ENCODE peak calls at places on chromosomes 13 and 19, in four cellular contexts. V is NCI-H748 treated with DMSO at 0.1 percent for 48 hours, N is midbrain, G is type B pancreatic cell. W is an unnamed sample.

GRCh38 chr13:51020600-51020999 is 90.5 kb downstream of the C13orf42 start:
- DNase-seq in V (no peak), N (no peak), G (no peak), W (no peak)

GRCh38 chr19:1171755-1172352 is 2.2 kb downstream of the SBNO2 start:
- DNase-seq in V (no peak), N (no peak), G (no peak), W (peak)

GRCh38 chr19:43596842-43597461 is 557 bp downstream of the ZNF576 start:
- DNase-seq in V (no peak), N (no peak), G (no peak), W (no peak)

GRCh38 chr13:113820813-113821651 is 42.8 kb downstream of the GAS6 start:
- DNase-seq in V (no peak), N (peak), G (no peak), W (peak)

GRCh38 chr19:41646589-41647204 is 19.8 kb upstream of the CEACAM4 start:
- DNase-seq in V (no peak), N (no peak), G (no peak), W (peak)

GRCh38 chr13:44307255-44307654 is 66.4 kb upstream of the SERP2 start:
- DNase-seq in V (no peak), N (no peak), G (no peak), W (no peak)

GRCh38 chr19:54648129-54648528 is 14.7 kb upstream of the LILRB4 start:
- DNase-seq in V (no peak), N (no peak), G (no peak), W (no peak)

GRCh38 chr13:47166341-47166740 is 269.5 kb upstream of the HTR2A start:
- DNase-seq in V (no peak), N (no peak), G (no peak), W (no peak)

GRCh38 chr19:13042443-13043130 is 47.3 kb downstream of the NFIX start:
- DNase-seq in V (no peak), N (no peak), G (no peak), W (peak)

GRCh38 chr19:49921871-49922755 is 6.9 kb upstream of the ATF5 start:
- DNase-seq in V (no peak), N (no peak), G (no peak), W (peak)

GRCh38 chr19:4744451-4745170 is 21.0 kb upstream of the DPP9 start:
- DNase-seq in V (no peak), N (peak), G (no peak), W (peak)

GRCh38 chr19:6238643-6239281 is 41.0 kb downstream of the MLLT1 start:
- DNase-seq in V (no peak), N (peak), G (no peak), W (peak)

GRCh38 chr13:30142502-30143211 is 164.7 kb downstream of the KATNAL1 start:
- DNase-seq in V (no peak), N (no peak), G (no peak), W (peak)

GRCh38 chr19:17357078-17357666 is 19.8 kb downstream of the GTPBP3 start:
- DNase-seq in V (no peak), N (no peak), G (no peak), W (peak)

GRCh38 chr19:13008926-13009787 is 13.9 kb downstream of the NFIX start:
- DNase-seq in V (no peak), N (no peak), G (no peak), W (no peak)

GRCh38 chr19:56162258-56162657 is 13.6 kb upstream of the GALP start:
- DNase-seq in V (no peak), N (no peak), G (no peak), W (peak)

GRCh38 chr13:53170910-53171309 is 142.3 kb downstream of the OLFM4 start:
- DNase-seq in V (no peak), N (no peak), G (no peak), W (no peak)

GRCh38 chr13:102784501-102784900 is 10.9 kb upstream of the TEX30 start:
- DNase-seq in V (no peak), N (no peak), G (no peak), W (no peak)

GRCh38 chr13:43865892-43866291 is 13.6 kb downstream of the CCDC122 start:
- DNase-seq in V (no peak), N (no peak), G (no peak), W (peak)

GRCh38 chr19:38400361-38400760 is 2.5 kb upstream of the FAM98C start:
- DNase-seq in V (no peak), N (no peak), G (no peak), W (no peak)

GRCh38 chr13:33321686-33322473 is 36.3 kb upstream of the STARD13 start:
- DNase-seq in V (no peak), N (peak), G (no peak), W (peak)

GRCh38 chr13:40469581-40470282 is 196.7 kb downstream of the FOXO1 start:
- DNase-seq in V (no peak), N (no peak), G (no peak), W (peak)

GRCh38 chr19:8373867-8374813 is 10.2 kb downstream of the ANGPTL4 start:
- DNase-seq in V (no peak), N (peak), G (no peak), W (no peak)

GRCh38 chr19:42563352-42564210 is 31.1 kb downstream of the CEACAM8 start:
- DNase-seq in V (peak), N (peak), G (no peak), W (peak)

GRCh38 chr19:850221-850978 is 1.7 kb upstream of the ELANE start:
- DNase-seq in V (no peak), N (peak), G (peak), W (peak)

GRCh38 chr13:95207769-95208366 is 93.4 kb downstream of the ABCC4 start:
- DNase-seq in V (no peak), N (no peak), G (no peak), W (no peak)

GRCh38 chr13:51317262-51317661 is 22.2 kb upstream of the SERPINE3 start:
- DNase-seq in V (no peak), N (no peak), G (no peak), W (no peak)

GRCh38 chr19:3976495-3977241 is 5.8 kb upstream of the DAPK3 start:
- DNase-seq in V (no peak), N (no peak), G (no peak), W (no peak)

GRCh38 chr13:21014666-21015170 is 46.7 kb downstream of the LATS2 start:
- DNase-seq in V (no peak), N (no peak), G (no peak), W (peak)

GRCh38 chr13:73138276-73138950 is 79.6 kb downstream of the KLF5 start:
- DNase-seq in V (peak), N (no peak), G (no peak), W (peak)

GRCh38 chr13:49052801-49053200 is 77.1 kb downstream of the FNDC3A start:
- DNase-seq in V (no peak), N (no peak), G (no peak), W (peak)